ENCODE peak calls at places on chromosomes 5 and 9, in five cellular contexts. S is K562, N is GM12878, K is WTC11, W is HepG2. T is an unnamed sample.

GRCh38 chr9:121736147-121736721 is 84.8 kb downstream of the DAB2IP start:
- DNase-seq in S (no peak), K (peak; percentile 83), N (no peak), W (no peak), T (peak; percentile 36)

GRCh38 chr9:75912951-75913350 is 22.5 kb downstream of the PCSK5 start:
- DNase-seq in N (no peak), W (no peak), K (no peak), S (no peak), T (no peak)

GRCh38 chr9:2260401-2261306 is 245.5 kb downstream of the SMARCA2 start:
- DNase-seq in N (no peak), W (no peak), K (no peak), S (no peak), T (peak; percentile 24)

GRCh38 chr5:175861337-175862130 is 9.8 kb upstream of the CPLX2 start:
- DNase-seq in S (no peak), W (peak; percentile 100), K (no peak), N (no peak), T (peak; percentile 96)

GRCh38 chr9:124792257-124792975 is 15.5 kb downstream of the OLFML2A start:
- DNase-seq in K (no peak), S (no peak), W (no peak), N (no peak), T (no peak)

GRCh38 chr5:168447748-168448147 is 38.5 kb upstream of the RARS1 start:
- DNase-seq in K (no peak), S (no peak), W (no peak), N (no peak), T (no peak)

GRCh38 chr5:2303391-2304100 is 420.8 kb upstream of the IRX4 start:
- DNase-seq in S (no peak), K (no peak), W (no peak), N (no peak), T (no peak)

GRCh38 chr5:134245101-134245604 is 19.3 kb upstream of the PPP2CA start:
- DNase-seq in W (peak; percentile 86), K (peak; percentile 16), N (no peak), S (peak; percentile 24), T (peak; percentile 85)

GRCh38 chr5:179836225-179837019 is 15.7 kb downstream of the SQSTM1 start:
- DNase-seq in N (no peak), S (peak; percentile 35), W (no peak), K (no peak), T (no peak)

GRCh38 chr9:135156525-135157510 is 69.3 kb downstream of the OLFM1 start:
- DNase-seq in N (no peak), W (peak; percentile 15), K (peak; percentile 84), S (peak; percentile 67), T (peak; percentile 53)

GRCh38 chr9:18207735-18208134 is 266.2 kb upstream of the ADAMTSL1 start:
- DNase-seq in S (no peak), W (no peak), K (no peak), N (no peak), T (no peak)

GRCh38 chr5:127519527-127519926 is 2.1 kb downstream of the PRRC1 start:
- DNase-seq in S (no peak), W (no peak), N (no peak), K (no peak), T (no peak)

GRCh38 chr5:128770907-128771306 is 194.4 kb upstream of the SLC27A6 start:
- DNase-seq in S (no peak), K (no peak), N (no peak), W (no peak), T (no peak)

GRCh38 chr5:122019936-122020590 is 58.0 kb downstream of the LOX start:
- DNase-seq in N (no peak), W (no peak), K (no peak), S (no peak), T (no peak)
- TF ChIP-seq ESRRA in N (no peak), W (no peak), K (no peak), S (no peak), T (no peak)

DNA sequence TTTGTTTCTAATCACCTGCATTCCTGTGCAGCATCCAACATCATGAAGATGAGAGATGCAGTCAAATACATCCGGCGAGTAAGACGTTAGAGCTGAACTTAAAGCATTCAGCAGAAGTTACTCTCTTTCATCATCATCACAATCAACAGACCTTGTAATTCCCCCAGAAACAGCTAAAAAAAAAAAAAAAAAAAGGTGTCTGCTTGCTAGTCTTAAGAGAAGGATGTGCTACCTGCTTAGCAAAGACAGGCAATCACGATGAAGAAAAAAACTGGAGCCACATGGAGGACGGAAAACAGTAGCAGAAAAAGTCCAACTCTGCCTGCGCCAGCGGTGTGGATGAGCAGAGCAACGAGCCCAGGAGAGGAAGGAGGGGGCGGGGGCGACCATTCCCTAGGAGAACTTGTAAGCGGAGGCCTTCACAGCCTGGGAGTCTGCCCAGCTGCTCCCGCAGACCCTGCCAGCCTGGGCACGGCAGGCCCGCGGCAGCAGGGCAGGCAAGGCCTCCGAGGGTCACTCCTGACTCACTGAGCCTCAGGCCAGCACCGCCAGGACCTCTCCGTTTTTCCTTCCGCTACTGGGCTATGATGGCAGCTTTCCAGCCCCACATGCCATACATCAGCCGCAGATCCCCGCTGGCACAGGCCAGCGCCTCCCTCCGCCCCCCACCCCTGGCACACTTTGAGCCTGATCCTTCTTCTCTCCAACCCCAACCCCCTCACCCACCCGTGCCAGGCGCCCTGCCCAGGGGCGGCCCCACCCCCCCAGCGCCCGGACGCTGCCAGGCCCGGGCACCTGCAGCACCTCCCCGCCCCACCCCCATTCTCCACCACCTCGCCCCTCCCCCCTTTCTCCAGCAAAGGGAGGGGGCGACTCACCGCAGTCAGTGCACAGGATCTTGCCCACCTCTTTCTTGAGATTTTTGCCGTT is 1.3 kb downstream of the NRG2 start:
- DNase-seq in N (peak; percentile 36), S (no peak), W (no peak), K (peak; percentile 39), T (peak; percentile 42)
- TF ChIP-seq ESRRA in N (no peak), S (no peak), W (no peak), K (no peak), T (no peak)

DNA sequence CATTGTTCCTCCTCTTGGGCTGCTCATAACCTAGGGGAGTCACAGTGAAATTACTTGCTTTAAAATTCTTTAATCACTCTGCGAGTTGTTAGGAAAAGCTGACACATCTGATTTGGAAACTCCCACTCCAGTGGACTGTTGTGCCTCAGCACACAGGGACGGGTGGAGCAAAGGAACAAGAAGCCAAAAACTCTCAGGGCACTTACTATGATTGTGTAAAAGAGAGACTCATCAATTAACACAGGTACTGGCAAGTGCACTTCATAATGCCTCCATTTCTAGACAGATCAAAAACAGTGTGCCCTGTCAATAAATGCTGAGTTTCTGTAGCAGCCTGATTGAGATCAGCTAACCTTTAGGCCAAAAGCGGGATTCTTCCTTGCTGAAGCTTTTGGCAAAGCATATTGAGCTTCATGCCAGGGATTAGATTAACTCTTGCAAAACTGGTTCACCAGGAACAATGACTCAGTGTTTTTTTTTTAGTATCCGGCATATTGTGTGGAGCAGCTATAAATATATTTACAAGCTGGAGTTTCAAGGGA is 55.9 kb downstream of the TMC1 start:
- DNase-seq in W (no peak), N (no peak), K (no peak), S (no peak), T (peak; percentile 52)
- TF ChIP-seq ESRRA in W (no peak), N (no peak), K (no peak), S (no peak), T (no peak)

DNA sequence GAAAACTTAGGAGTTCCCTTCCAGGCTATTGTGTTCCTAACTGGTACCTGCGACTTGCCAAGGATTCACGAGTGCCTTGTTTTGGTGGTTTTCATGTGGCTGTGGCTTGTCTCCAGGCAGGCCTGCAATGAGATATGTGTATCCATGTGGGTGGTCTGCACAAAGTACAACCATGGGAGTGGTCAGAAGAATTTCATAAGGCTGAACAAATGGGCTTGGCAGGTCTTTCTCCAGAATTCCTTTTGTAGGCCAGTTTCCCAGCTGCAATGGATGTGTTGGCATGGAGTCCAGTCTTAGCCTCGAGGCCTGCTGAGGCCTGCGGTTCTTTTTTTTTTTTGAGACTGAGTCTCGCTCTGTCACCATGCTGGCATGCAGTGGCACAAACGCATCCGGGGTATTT is 28.8 kb upstream of the MELK start:
- DNase-seq in N (no peak), W (no peak), K (no peak), S (no peak), T (no peak)
- TF ChIP-seq ESRRA in N (no peak), W (no peak), K (no peak), S (no peak), T (no peak)

GRCh38 chr5:122907238-122907637 is 61.8 kb downstream of the SNX24 start:
- DNase-seq in K (no peak), N (no peak), S (no peak), W (no peak), T (peak; percentile 40)
- TF ChIP-seq ESRRA in K (no peak), N (no peak), S (no peak), W (no peak), T (no peak)

T was measured in A549.